ENCODE peak calls at places on chromosomes 13 and 19, in nine cellular contexts. V is esophagus squamous epithelium, E is uterus, X is gastrocnemius medialis, L is RWPE2, P is A549, S is ovary, M is pancreas, O is testis. Q is an unnamed sample. For H3K9me3, the result is how much of the 10 kb centered on the place peaks cover.

GRCh38 chr13:98390086-98390697 is 186.7 kb downstream of the STK24 start:
- DNase-seq in L (no peak), X (no peak), E (no peak), V (no peak), S (no peak), M (no peak), O (peak), P (no peak), Q (no peak)

GRCh38 chr13:27573265-27573664 is 47.1 kb downstream of the LNX2 start:
- DNase-seq in M (no peak), L (no peak), O (no peak), S (no peak), E (no peak), P (no peak), V (no peak), X (no peak), Q (no peak)

GRCh38 chr13:73060251-73061160 is 1.7 kb downstream of the KLF5 start:
- DNase-seq in V (no peak), E (peak), L (no peak), X (peak), S (peak), M (no peak), P (no peak), O (peak), Q (peak)

GRCh38 chr19:13865578-13866462 is 11.1 kb upstream of the NANOS3 start:
- DNase-seq in E (no peak), S (peak), L (peak), V (no peak), O (no peak), X (no peak), M (peak), P (no peak), Q (no peak)

GRCh38 chr13:32905063-32905863 is 111.0 kb upstream of the KL start:
- DNase-seq in M (no peak), L (no peak), O (no peak), P (no peak), S (no peak), V (no peak), E (no peak), X (no peak), Q (no peak)

GRCh38 chr13:108375772-108376171 is 106.3 kb downstream of the TNFSF13B start:
- DNase-seq in S (no peak), E (no peak), X (no peak), O (no peak), P (no peak), M (no peak), V (no peak), L (no peak), Q (no peak)

GRCh38 chr19:49488046-49488862 is 846 bp downstream of the RPL13A start:
- DNase-seq in S (no peak), P (no peak), X (no peak), L (no peak), E (no peak), O (no peak), M (no peak), V (no peak), Q (no peak)

GRCh38 chr13:30862707-30863106 is 43.4 kb upstream of the MEDAG start:
- DNase-seq in V (no peak), M (peak), X (peak), E (peak), L (no peak), P (no peak), S (peak), O (peak), Q (no peak)

GRCh38 chr19:40232479-40232878 is 6.0 kb upstream of the CCNP start:
- DNase-seq in E (no peak), P (no peak), V (no peak), S (no peak), O (no peak), L (no peak), M (no peak), X (no peak), Q (no peak)

GRCh38 chr13:20703785-20704458 is 423 bp downstream of the IL17D start:
- DNase-seq in E (peak), O (peak), L (no peak), M (peak), S (peak), V (peak), X (peak), P (peak), Q (peak)

GRCh38 chr13:46992383-46992952 is 95.6 kb upstream of the HTR2A start:
- DNase-seq in P (no peak), O (peak), V (no peak), L (no peak), X (no peak), E (no peak), S (no peak), M (no peak), Q (no peak)

GRCh38 chr13:73777134-73777533 is 357.1 kb downstream of the KLF12 start:
- DNase-seq in O (no peak), E (no peak), P (no peak), X (no peak), V (no peak), M (no peak), L (no peak), S (no peak), Q (no peak)

DNA sequence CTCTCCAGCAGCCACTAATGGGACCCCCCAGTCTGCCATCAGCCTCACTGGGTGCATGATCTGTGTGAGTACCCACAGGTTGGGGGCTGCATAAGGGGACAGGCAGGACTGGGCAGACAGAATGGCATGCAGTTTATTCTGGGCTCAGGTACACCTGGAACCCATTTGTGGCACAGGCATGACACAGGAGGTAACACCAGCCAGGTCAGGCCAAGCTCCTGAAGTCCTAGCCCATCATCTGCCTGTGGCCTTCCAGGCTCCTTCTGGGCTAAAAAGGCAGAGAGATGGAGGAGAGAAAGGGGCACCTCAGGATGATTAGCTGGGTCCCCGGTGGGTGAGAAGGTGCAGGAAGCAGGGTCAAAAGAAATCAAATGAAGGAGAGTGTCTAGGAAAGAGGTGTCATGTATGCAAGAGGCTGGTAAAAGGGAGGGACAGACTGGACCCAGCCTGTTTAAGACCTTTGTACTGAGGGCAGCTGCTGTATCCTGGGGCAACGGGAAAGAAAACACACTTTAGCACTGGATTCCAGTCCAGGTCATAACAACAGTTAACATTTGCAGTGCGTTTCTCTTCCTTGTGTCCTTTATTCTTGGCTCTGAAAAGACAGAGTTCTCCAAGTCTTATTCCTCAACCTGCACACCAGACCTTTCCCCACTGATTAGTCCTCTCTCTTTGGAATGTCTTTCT is 20.2 kb upstream of the DGKH start:
- DNase-seq in O (no peak), E (no peak), X (no peak), S (no peak), M (no peak), V (no peak), L (no peak), P (peak), Q (no peak)
- H3K27ac ChIP-seq in O (no peak), E (no peak), X (no peak), S (no peak), M (no peak), V (no peak), L (peak), P (no peak), Q (no peak)

GRCh38 chr13:70339738-70340137 is 231.5 kb upstream of the KLHL1 start:
- DNase-seq in P (no peak), L (no peak), V (no peak), S (no peak), X (no peak), M (no peak), O (peak), E (no peak), Q (no peak)
- TF ChIP-seq CTCF in P (no peak), L (peak), V (peak), S (no peak), X (no peak), M (peak), O (peak), E (no peak), Q (no peak)

GRCh38 chr19:15652559-15653278 is 12.0 kb downstream of the CYP4F3 start:
- DNase-seq in X (no peak), P (no peak), V (no peak), O (no peak), S (no peak), L (no peak), M (no peak), E (no peak), Q (no peak)
- H3K9me3 ChIP-seq in X (under half), P (under half), V (under half), O (under half), S (under half), L (under half), M (under half), E (under half), Q (under half)

GRCh38 chr13:35481777-35482176 is 5.3 kb upstream of the MAB21L1 start:
- DNase-seq in S (no peak), M (no peak), P (no peak), L (no peak), X (no peak), V (no peak), E (no peak), O (no peak), Q (no peak)

GRCh38 chr13:35479691-35480090 is 3.2 kb upstream of the MAB21L1 start:
- DNase-seq in M (no peak), E (no peak), V (no peak), S (no peak), O (no peak), X (no peak), L (no peak), P (no peak), Q (no peak)

GRCh38 chr13:35475960-35476943 is at the start of gene MAB21L1:
- DNase-seq in S (no peak), L (no peak), E (no peak), M (no peak), V (no peak), X (peak), P (no peak), O (no peak), Q (peak)

GRCh38 chr13:35479223-35479536 is 2.7 kb upstream of the MAB21L1 start:
- DNase-seq in O (no peak), X (no peak), S (no peak), L (no peak), V (no peak), P (no peak), E (no peak), M (no peak), Q (no peak)

GRCh38 chr13:35478384-35479222 is 2.1 kb upstream of the MAB21L1 start:
- DNase-seq in V (no peak), X (no peak), L (no peak), S (no peak), O (no peak), M (peak), P (no peak), E (no peak), Q (no peak)
- H3K27ac ChIP-seq in V (no peak), X (peak), L (no peak), S (no peak), O (no peak), M (no peak), P (no peak), E (no peak), Q (no peak)

GRCh38 chr13:24275041-24275440 is 34.3 kb upstream of the C1QTNF9 start:
- DNase-seq in O (no peak), V (no peak), E (no peak), L (no peak), X (no peak), M (no peak), P (no peak), S (no peak), Q (no peak)
- TF ChIP-seq CTCF in O (no peak), V (no peak), E (no peak), L (no peak), X (no peak), M (no peak), P (no peak), S (no peak), Q (no peak)

DNA sequence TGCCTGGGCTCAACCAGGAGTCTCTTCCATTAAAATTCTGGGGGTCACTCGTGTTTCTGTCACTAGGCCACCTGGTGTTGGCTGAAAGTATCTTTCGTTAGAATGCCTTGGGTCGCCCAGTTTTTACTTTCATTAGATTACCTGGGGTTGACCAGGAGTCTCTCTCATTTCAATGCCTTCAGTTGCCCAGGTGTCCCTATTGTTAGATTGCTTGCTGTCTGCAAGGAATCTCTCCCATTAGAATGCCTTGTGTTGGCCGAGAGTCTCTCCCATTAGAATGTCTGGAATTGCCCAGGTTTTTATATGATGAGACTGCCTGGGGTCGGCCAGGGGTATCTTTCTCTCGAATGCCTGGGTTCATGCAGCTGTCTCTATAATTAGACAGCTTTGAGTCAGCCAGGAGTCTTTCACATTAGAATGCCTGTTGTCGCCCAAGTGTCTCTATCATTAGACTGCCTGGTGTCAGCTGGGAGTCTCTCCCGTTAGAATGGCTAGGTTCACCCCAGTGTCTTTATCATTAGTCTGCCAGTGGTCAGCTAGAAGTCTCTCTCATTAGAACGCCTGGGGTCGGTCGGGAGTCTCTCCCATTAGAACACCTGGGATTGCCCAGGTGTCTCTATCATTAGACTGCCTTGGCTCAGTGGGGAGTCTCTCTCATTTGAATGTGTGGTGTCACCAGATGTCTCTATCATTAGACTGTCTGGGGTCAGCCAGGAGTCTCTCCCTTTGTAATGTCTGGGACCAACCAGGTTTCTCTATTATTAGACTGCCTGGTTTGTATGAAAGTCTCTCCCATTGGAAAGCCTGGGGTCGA is 1446.8 kb downstream of the UQCRFS1 start:
- DNase-seq in O (no peak), L (no peak), M (no peak), V (no peak), S (no peak), X (no peak), P (no peak), E (no peak), Q (no peak)
- H3K9me3 ChIP-seq in O (under half), L (under half), M (under half), V (under half), S (under half), X (under half), P (half or more), E (under half), Q (under half)

GRCh38 chr13:113862191-113862765 is 1.6 kb downstream of the GAS6 start:
- DNase-seq in L (peak), X (no peak), O (peak), E (peak), P (no peak), M (no peak), S (peak), V (no peak), Q (no peak)
- H3K27ac ChIP-seq in L (peak), X (peak), O (peak), E (peak), P (no peak), M (peak), S (peak), V (peak), Q (peak)

DNA sequence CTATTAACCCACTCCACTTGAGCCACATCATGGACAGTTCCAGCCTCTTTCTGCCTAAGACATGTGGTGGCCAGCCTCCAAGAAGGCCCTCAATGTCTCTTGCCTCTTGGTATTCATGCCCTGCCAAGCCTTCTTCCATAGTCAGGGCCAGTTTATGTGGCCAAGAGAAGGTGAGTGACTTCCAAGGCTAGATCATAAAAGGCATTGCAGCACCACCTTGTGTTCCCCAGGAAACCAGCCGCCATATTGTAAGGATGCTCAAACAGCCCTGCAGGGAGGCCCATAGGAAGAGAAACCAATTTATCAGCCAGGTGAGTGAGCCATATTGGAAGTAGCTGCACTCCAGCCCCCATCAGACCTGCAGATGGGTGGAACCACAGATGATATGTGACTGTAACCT is 12.3 kb upstream of the DNMT1 start:
- DNase-seq in M (no peak), S (no peak), L (no peak), E (no peak), P (no peak), O (no peak), V (no peak), X (no peak), Q (no peak)
- TF ChIP-seq CTCF in M (no peak), S (no peak), L (no peak), E (no peak), P (no peak), O (no peak), V (no peak), X (no peak), Q (no peak)

GRCh38 chr13:19159181-19159580 is 22.4 kb downstream of the TUBA3C start:
- DNase-seq in O (no peak), E (no peak), X (no peak), L (no peak), M (no peak), S (no peak), V (no peak), P (no peak), Q (no peak)

GRCh38 chr13:19158006-19158405 is 23.6 kb downstream of the TUBA3C start:
- DNase-seq in O (no peak), L (no peak), P (no peak), X (no peak), S (no peak), M (no peak), V (no peak), E (no peak), Q (no peak)

GRCh38 chr13:19156013-19156825 is 25.4 kb downstream of the TUBA3C start:
- DNase-seq in S (no peak), L (no peak), P (no peak), O (no peak), M (no peak), E (no peak), V (no peak), X (no peak), Q (no peak)

GRCh38 chr13:19158526-19158925 is 23.1 kb downstream of the TUBA3C start:
- DNase-seq in O (no peak), M (no peak), L (no peak), P (no peak), X (no peak), V (no peak), E (no peak), S (no peak), Q (no peak)

GRCh38 chr13:19157461-19157860 is 24.2 kb downstream of the TUBA3C start:
- DNase-seq in S (no peak), O (no peak), E (no peak), M (no peak), V (no peak), X (no peak), P (no peak), L (no peak), Q (no peak)
- H3K9me3 ChIP-seq in S (under half), O (under half), E (under half), M (under half), V (under half), X (under half), P (under half), L (under half), Q (under half)

Q was measured in heart right ventricle.